ENCODE peak calls at places on chromosomes 11 and 22, in eight cellular contexts. U, M, H, P, S, D, Y and E are unnamed samples.

GRCh38 chr11:3008746-3009336 is 16.7 kb upstream of the NAP1L4 start:
- DNase-seq in U (peak; percentile 56), M (no peak), H (no peak), P (no peak), S (no peak), D (no peak), Y (no peak), E (no peak)

GRCh38 chr11:88352139-88352538 is 14.6 kb upstream of the CTSC start:
- DNase-seq in U (no peak), M (no peak), H (no peak), P (no peak), S (no peak), D (no peak), Y (no peak), E (no peak)

GRCh38 chr22:21688706-21689381 is 23.0 kb downstream of the PPIL2 start:
- DNase-seq in U (no peak), M (peak; percentile 49), H (no peak), P (no peak), S (peak; percentile 53), D (no peak), Y (no peak), E (no peak)

GRCh38 chr11:8335186-8335585 is 71.5 kb upstream of the LMO1 start:
- DNase-seq in U (no peak), M (no peak), H (no peak), P (no peak), S (no peak), D (no peak), Y (no peak), E (no peak)

GRCh38 chr11:108654994-108655631 is 9.8 kb upstream of the DDX10 start:
- DNase-seq in U (no peak), M (peak; percentile 63), H (no peak), P (no peak), S (peak; percentile 26), D (peak; percentile 38), Y (no peak), E (peak; percentile 33)

GRCh38 chr22:33832558-33833151 is 87.6 kb downstream of the LARGE1 start:
- DNase-seq in U (peak; percentile 76), M (no peak), H (no peak), P (no peak), S (no peak), D (no peak), Y (no peak), E (no peak)

GRCh38 chr11:121870202-121871045 is 245.6 kb downstream of the BLID start:
- DNase-seq in U (no peak), M (peak; percentile 21), H (no peak), P (no peak), S (no peak), D (no peak), Y (no peak), E (no peak)

GRCh38 chr11:1640076-1640946 is 10.7 kb downstream of the KRTAP5-5 start:
- DNase-seq in U (peak; percentile 63), M (peak; percentile 48), H (no peak), P (no peak), S (peak; percentile 67), D (peak; percentile 74), Y (no peak), E (peak; percentile 74)

GRCh38 chr11:120031612-120032600 is 106.0 kb downstream of the TRIM29 start:
- DNase-seq in U (no peak), M (no peak), H (no peak), P (no peak), S (no peak), D (no peak), Y (no peak), E (no peak)

GRCh38 chr11:116697011-116697410 is 75.8 kb downstream of the BUD13 start:
- DNase-seq in U (no peak), M (peak; percentile 83), H (no peak), P (no peak), S (no peak), D (no peak), Y (no peak), E (no peak)

GRCh38 chr11:76597533-76598425 is 72.8 kb downstream of the LRRC32 start:
- DNase-seq in U (no peak), M (no peak), H (no peak), P (no peak), S (no peak), D (no peak), Y (no peak), E (no peak)

GRCh38 chr11:113593698-113594308 is 112.3 kb downstream of the TMPRSS5 start:
- DNase-seq in U (no peak), M (no peak), H (no peak), P (no peak), S (no peak), D (no peak), Y (no peak), E (no peak)

GRCh38 chr22:20388200-20388599 is 5.8 kb upstream of the ZNF74 start:
- DNase-seq in U (no peak), M (no peak), H (no peak), P (no peak), S (no peak), D (no peak), Y (no peak), E (no peak)

GRCh38 chr22:35024364-35024692 is 41.6 kb upstream of the ISX start:
- DNase-seq in U (no peak), M (no peak), H (no peak), P (no peak), S (no peak), D (no peak), Y (no peak), E (no peak)
- TF ChIP-seq CTCF in U (no peak), M (no peak), H (no peak), P (no peak), S (no peak), D (no peak), Y (no peak), E (peak; percentile 39)

GRCh38 chr22:23751441-23751996 is 607 bp upstream of the ZNF70 start:
- DNase-seq in U (peak; percentile 77), M (no peak), H (no peak), P (no peak), S (no peak), D (peak; percentile 51), Y (no peak), E (peak; percentile 41)

GRCh38 chr22:23750744-23751440 is at the start of gene ZNF70:
- DNase-seq in U (peak; percentile 93), M (peak; percentile 94), H (peak; percentile 48), P (peak; percentile 51), S (peak; percentile 92), D (peak; percentile 91), Y (peak; percentile 90), E (peak; percentile 89)

GRCh38 chr22:23753371-23753770 is 854 bp downstream of the VPREB3 start:
- DNase-seq in U (no peak), M (no peak), H (no peak), P (no peak), S (no peak), D (no peak), Y (no peak), E (no peak)

GRCh38 chr22:23752750-23753149 is 1.5 kb downstream of the VPREB3 start:
- DNase-seq in U (no peak), M (no peak), H (no peak), P (no peak), S (peak; percentile 54), D (no peak), Y (peak; percentile 45), E (no peak)

GRCh38 chr22:23752090-23752691 is 1.3 kb upstream of the ZNF70 start:
- DNase-seq in U (no peak), M (no peak), H (no peak), P (no peak), S (peak; percentile 75), D (no peak), Y (peak; percentile 81), E (no peak)
- TF ChIP-seq CTCF in U (no peak), M (no peak), H (no peak), P (no peak), S (no peak), D (no peak), Y (no peak), E (no peak)

GRCh38 chr11:45692808-45693453 is 27.5 kb upstream of the CHST1 start:
- DNase-seq in U (no peak), M (no peak), H (no peak), P (no peak), S (no peak), D (no peak), Y (no peak), E (no peak)
- TF ChIP-seq CTCF in U (no peak), M (no peak), H (no peak), P (no peak), S (no peak), D (no peak), Y (no peak), E (no peak)

DNA sequence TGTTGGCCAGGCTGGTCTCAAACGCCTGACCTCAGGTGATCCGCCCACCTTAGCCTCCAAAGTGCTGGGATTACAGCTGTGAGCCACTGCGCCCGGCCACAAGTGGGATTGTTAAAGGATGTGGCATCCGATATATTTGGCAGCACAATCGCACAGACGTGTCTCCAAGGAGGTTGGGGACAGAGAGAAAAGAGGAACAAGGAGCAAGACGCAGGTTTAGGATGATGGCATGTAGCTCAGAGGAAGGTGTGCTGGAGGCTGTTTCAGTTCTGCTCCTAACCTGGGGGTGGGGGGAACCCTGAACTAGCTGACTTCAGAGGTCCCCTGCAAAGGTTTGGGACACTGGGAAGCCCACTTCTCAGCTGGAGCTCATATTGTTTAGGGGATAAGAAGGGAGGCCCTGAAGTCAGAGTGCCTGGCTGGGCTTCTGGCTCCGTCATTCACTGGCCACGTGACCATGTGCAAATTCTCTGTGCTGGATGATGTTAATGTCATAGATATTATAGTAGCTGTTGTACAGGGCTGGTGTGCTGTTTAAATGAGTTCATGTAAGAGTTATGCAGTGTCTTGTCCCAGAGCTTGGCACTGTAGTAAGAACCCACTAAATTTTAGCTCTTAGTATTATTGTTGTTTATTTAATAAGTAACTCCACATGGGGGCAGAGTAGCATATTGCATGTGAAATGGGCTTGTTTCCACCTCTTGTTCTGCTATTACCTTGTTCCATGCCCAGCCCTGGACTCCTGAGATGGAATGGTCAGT is 129.7 kb downstream of the ST3GAL4 start:
- DNase-seq in U (peak; percentile 53), M (peak; percentile 21), H (no peak), P (no peak), S (peak; percentile 64), D (peak; percentile 0), Y (no peak), E (no peak)
- TF ChIP-seq CTCF in U (no peak), M (peak; percentile 17), H (no peak), P (no peak), S (no peak), D (no peak), Y (no peak), E (no peak)

DNA sequence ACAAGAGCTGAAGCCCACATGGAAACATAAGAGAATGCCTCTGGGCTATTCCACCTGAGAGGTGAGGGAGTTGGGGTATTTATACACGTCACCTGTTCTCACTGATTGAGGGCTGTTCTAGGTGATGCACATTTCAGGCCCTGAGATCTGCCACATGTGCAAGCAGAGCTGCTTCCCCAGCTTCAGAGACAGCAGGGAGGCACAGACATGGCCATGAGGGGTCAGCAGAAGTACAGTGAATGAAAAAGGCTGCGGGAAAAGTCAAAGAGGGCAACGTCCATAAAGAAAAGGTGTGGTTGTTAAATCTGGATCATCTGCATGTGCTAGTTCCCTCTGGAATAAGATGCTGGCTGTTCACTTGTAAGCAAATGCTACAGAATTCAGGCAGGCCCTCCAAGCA is 75.4 kb downstream of the GAB4 start:
- DNase-seq in U (no peak), M (no peak), H (no peak), P (no peak), S (no peak), D (no peak), Y (no peak), E (no peak)
- TF ChIP-seq CTCF in U (no peak), M (no peak), H (no peak), P (no peak), S (peak; percentile 26), D (no peak), Y (no peak), E (no peak)

GRCh38 chr11:43931717-43932039 is 10.8 kb upstream of the C11orf96 start:
- DNase-seq in U (no peak), M (no peak), H (no peak), P (no peak), S (peak; percentile 14), D (no peak), Y (no peak), E (no peak)
- TF ChIP-seq CTCF in U (no peak), M (no peak), H (no peak), P (no peak), S (no peak), D (no peak), Y (no peak), E (no peak)